ENCODE peak calls at places on chromosomes 7 and 10, in seven cellular contexts. One of them, this sample, is unnamed.

GRCh38 chr10:81040947-81041346 is 503.2 kb downstream of the SH2D4B start:
- DNase-seq in GM12891: no peak
- DNase-seq in NB4: no peak
- DNase-seq in tibial nerve: no peak
- DNase-seq in body of pancreas: no peak
- DNase-seq in HCT116: no peak
- DNase-seq in heart left ventricle: no peak
- DNase-seq in this sample: no peak

GRCh38 chr7:19144661-19145428 is at the start of gene FERD3L:
- DNase-seq in body of pancreas: no peak
- DNase-seq in GM12891: no peak
- DNase-seq in tibial nerve: no peak
- DNase-seq in HCT116: no peak
- DNase-seq in NB4: no peak
- DNase-seq in heart left ventricle: no peak
- DNase-seq in this sample: no peak

GRCh38 chr10:114477285-114477684 is 73.0 kb upstream of the AFAP1L2 start:
- DNase-seq in tibial nerve: peak
- DNase-seq in HCT116: no peak
- DNase-seq in NB4: no peak
- DNase-seq in body of pancreas: peak
- DNase-seq in GM12891: no peak
- DNase-seq in heart left ventricle: peak
- DNase-seq in this sample: no peak

GRCh38 chr7:150722403-150723065 is 6.1 kb downstream of the GIMAP1 start:
- DNase-seq in HCT116: no peak
- DNase-seq in body of pancreas: no peak
- DNase-seq in heart left ventricle: no peak
- DNase-seq in GM12891: no peak
- DNase-seq in NB4: no peak
- DNase-seq in tibial nerve: no peak
- DNase-seq in this sample: no peak

GRCh38 chr7:148367701-148368475 is 222.7 kb upstream of the C7orf33 start:
- DNase-seq in HCT116: no peak
- DNase-seq in NB4: no peak
- DNase-seq in body of pancreas: no peak
- DNase-seq in GM12891: no peak
- DNase-seq in tibial nerve: no peak
- DNase-seq in heart left ventricle: no peak
- DNase-seq in this sample: no peak

GRCh38 chr7:43669286-43670081 is 59.8 kb downstream of the COA1 start:
- DNase-seq in body of pancreas: no peak
- DNase-seq in GM12891: no peak
- DNase-seq in tibial nerve: no peak
- DNase-seq in heart left ventricle: no peak
- DNase-seq in HCT116: no peak
- DNase-seq in NB4: no peak
- DNase-seq in this sample: no peak

GRCh38 chr7:13829231-13829630 is 160.2 kb downstream of the ETV1 start:
- DNase-seq in GM12891: no peak
- DNase-seq in tibial nerve: no peak
- DNase-seq in HCT116: no peak
- DNase-seq in body of pancreas: no peak
- DNase-seq in NB4: no peak
- DNase-seq in heart left ventricle: no peak
- DNase-seq in this sample: no peak

GRCh38 chr7:25774675-25775074 is 377.3 kb upstream of the NFE2L3 start:
- DNase-seq in body of pancreas: no peak
- DNase-seq in tibial nerve: no peak
- DNase-seq in HCT116: no peak
- DNase-seq in GM12891: no peak
- DNase-seq in NB4: no peak
- DNase-seq in heart left ventricle: no peak
- DNase-seq in this sample: no peak

GRCh38 chr7:36765605-36766004 is 41.3 kb upstream of the AOAH start:
- DNase-seq in GM12891: no peak
- DNase-seq in HCT116: peak
- DNase-seq in heart left ventricle: no peak
- DNase-seq in NB4: peak
- DNase-seq in body of pancreas: no peak
- DNase-seq in tibial nerve: no peak
- DNase-seq in this sample: no peak

GRCh38 chr10:61900829-61901783 is at the start of gene ARID5B:
- DNase-seq in GM12891: no peak
- DNase-seq in tibial nerve: peak
- DNase-seq in body of pancreas: peak
- DNase-seq in heart left ventricle: peak
- DNase-seq in NB4: peak
- DNase-seq in HCT116: peak
- DNase-seq in this sample: peak

GRCh38 chr7:76303057-76303828 is 770 bp downstream of the HSPB1 start:
- DNase-seq in heart left ventricle: peak
- DNase-seq in tibial nerve: peak
- DNase-seq in body of pancreas: peak
- DNase-seq in GM12891: peak
- DNase-seq in NB4: peak
- DNase-seq in HCT116: peak
- DNase-seq in this sample: peak
- TF ChIP-seq POLR2A in heart left ventricle: no peak
- TF ChIP-seq POLR2A in tibial nerve: peak
- TF ChIP-seq POLR2A in body of pancreas: peak
- TF ChIP-seq POLR2A in GM12891: no peak
- TF ChIP-seq POLR2A in NB4: peak
- TF ChIP-seq POLR2A in HCT116: no peak
- TF ChIP-seq POLR2A in this sample: no peak

GRCh38 chr10:13351340-13351915 is 3.3 kb upstream of the SEPHS1 start:
- DNase-seq in tibial nerve: no peak
- DNase-seq in NB4: no peak
- DNase-seq in body of pancreas: no peak
- DNase-seq in heart left ventricle: no peak
- DNase-seq in HCT116: no peak
- DNase-seq in GM12891: no peak
- DNase-seq in this sample: no peak
- TF ChIP-seq POLR2A in tibial nerve: no peak
- TF ChIP-seq POLR2A in NB4: no peak
- TF ChIP-seq POLR2A in body of pancreas: no peak
- TF ChIP-seq POLR2A in heart left ventricle: no peak
- TF ChIP-seq POLR2A in HCT116: no peak
- TF ChIP-seq POLR2A in GM12891: no peak
- TF ChIP-seq POLR2A in this sample: no peak

DNA sequence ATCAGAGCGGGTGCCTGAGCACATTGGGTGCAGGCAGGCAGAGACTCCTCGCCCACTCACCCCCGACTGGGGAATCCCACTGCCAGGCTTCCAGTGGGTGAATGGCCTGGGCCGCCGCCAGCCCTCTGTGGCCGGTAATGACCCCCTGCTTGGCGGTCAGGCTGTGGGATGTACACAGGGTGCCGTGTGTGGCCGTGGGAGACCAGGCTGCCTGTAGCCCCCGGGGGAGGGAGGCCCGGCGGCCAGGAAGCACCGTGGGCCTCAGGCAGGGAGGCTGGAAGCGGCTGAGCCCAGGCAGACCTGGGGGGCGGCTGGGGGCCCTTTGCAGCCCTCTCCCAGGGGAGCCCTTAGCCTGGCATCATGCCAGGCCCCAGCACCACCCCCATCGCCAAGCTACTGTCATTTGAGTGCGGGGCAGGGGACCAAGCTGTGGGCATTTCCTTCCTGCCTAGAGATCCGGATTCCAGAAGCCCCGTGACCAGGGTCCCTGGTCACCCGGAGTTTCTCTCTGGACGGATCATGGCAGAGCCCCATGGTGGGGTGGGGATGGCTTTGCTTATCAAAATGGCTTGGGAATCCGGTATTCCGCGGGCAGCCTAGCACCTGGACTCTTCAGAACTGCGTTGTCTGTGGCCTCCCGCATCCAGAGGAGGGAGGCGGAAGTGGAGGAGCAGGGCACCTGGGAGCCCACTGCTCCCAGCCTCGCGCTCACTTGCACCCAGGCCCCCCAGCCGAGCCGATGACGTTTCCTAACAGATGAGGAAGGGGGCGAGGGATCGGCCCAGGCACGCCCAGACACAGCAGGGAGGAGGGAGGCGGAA is 1.1 kb downstream of the TTYH3 start:
- DNase-seq in NB4: peak
- DNase-seq in HCT116: peak
- DNase-seq in tibial nerve: peak
- DNase-seq in GM12891: no peak
- DNase-seq in body of pancreas: peak
- DNase-seq in heart left ventricle: peak
- DNase-seq in this sample: peak
- TF ChIP-seq POLR2A in NB4: no peak
- TF ChIP-seq POLR2A in HCT116: no peak
- TF ChIP-seq POLR2A in tibial nerve: peak
- TF ChIP-seq POLR2A in GM12891: no peak
- TF ChIP-seq POLR2A in body of pancreas: peak
- TF ChIP-seq POLR2A in heart left ventricle: no peak
- TF ChIP-seq POLR2A in this sample: no peak

DNA sequence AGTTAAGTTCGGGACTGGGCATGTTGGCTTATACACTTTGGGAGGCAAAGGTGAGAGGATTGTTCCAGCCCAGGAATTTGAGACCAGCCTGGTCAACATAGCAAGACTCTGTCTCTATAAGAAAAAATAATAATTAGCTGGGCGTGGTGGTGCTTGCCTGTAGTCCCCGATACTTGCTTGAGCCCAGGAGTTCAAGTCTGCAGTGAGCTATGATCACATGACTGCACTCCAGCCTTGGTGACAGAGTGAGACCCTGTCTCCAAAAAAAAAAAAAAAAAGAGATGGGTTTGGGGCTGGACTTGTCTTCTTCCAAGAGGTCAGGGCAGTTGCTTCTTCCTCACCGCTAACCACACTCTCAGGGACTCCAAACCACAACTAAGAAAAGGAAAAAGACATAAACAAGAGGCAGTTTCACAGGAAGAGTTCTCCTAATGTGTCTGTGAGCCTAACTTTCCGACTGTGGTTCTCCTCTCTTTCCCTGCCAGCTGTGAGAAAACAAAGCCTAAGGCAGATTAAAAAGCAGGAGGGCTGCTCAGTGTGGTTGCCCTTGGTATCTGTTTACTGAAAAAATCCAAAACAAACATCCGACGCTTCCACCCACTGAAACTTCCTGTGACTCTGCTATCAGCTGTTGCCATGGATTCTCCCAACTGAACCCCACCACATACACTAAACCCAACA is 2.4 kb upstream of the SERPINE1 start:
- DNase-seq in body of pancreas: no peak
- DNase-seq in HCT116: no peak
- DNase-seq in tibial nerve: no peak
- DNase-seq in NB4: peak
- DNase-seq in GM12891: no peak
- DNase-seq in heart left ventricle: no peak
- DNase-seq in this sample: no peak
- TF ChIP-seq POLR2A in body of pancreas: no peak
- TF ChIP-seq POLR2A in HCT116: no peak
- TF ChIP-seq POLR2A in tibial nerve: no peak
- TF ChIP-seq POLR2A in NB4: no peak
- TF ChIP-seq POLR2A in GM12891: no peak
- TF ChIP-seq POLR2A in heart left ventricle: no peak
- TF ChIP-seq POLR2A in this sample: peak

GRCh38 chr10:93458821-93459257 is 23.3 kb downstream of the MYOF start:
- DNase-seq in GM12891: no peak
- DNase-seq in tibial nerve: peak
- DNase-seq in heart left ventricle: peak
- DNase-seq in HCT116: peak
- DNase-seq in NB4: peak
- DNase-seq in body of pancreas: peak
- DNase-seq in this sample: no peak
- TF ChIP-seq POLR2A in GM12891: no peak
- TF ChIP-seq POLR2A in tibial nerve: no peak
- TF ChIP-seq POLR2A in heart left ventricle: no peak
- TF ChIP-seq POLR2A in HCT116: no peak
- TF ChIP-seq POLR2A in NB4: no peak
- TF ChIP-seq POLR2A in body of pancreas: peak
- TF ChIP-seq POLR2A in this sample: no peak

DNA sequence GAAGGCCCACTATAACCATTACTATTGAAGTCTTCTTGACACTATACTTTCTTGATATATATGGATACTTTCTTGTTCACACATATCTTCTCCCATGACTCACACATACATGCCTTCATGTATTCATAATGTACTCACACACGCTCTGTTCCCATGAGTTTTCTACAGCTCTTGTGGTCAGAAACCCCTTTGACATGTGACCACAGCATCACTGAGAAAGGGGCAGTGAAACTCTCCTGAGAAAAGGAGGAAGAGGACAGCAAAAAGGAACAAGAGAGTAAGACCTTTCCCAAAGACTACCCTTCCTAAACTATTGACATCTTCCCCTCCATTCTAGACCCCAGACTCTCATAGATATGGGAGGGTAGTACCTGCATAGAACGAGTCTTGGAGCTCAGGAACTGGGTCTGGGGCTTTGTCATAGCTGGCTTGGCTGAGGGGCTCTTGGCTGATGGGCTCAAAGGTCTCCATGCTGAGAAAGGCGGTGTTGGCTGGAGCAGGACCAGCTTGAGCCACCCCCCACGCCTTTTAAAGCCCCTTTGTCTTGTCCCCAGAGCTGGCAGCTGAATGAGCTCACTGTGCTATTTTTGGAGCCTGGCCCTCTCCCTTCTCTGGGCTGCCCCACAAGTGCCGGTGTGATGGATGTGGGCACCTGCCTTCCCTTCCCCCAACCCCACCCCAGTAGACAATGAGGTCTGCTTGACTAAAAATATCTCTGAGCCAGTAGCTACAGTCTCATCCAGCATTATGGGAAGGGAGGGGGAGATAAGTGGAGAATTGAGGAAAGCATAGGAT is 5.1 kb downstream of the SYNPO2L start:
- DNase-seq in GM12891: no peak
- DNase-seq in HCT116: no peak
- DNase-seq in tibial nerve: no peak
- DNase-seq in heart left ventricle: peak
- DNase-seq in body of pancreas: no peak
- DNase-seq in NB4: peak
- DNase-seq in this sample: no peak
- TF ChIP-seq POLR2A in GM12891: peak
- TF ChIP-seq POLR2A in HCT116: no peak
- TF ChIP-seq POLR2A in tibial nerve: no peak
- TF ChIP-seq POLR2A in heart left ventricle: no peak
- TF ChIP-seq POLR2A in body of pancreas: no peak
- TF ChIP-seq POLR2A in NB4: no peak
- TF ChIP-seq POLR2A in this sample: no peak

GRCh38 chr10:14782691-14783363 is 8.1 kb upstream of the FAM107B start:
- DNase-seq in NB4: no peak
- DNase-seq in tibial nerve: no peak
- DNase-seq in HCT116: peak
- DNase-seq in GM12891: no peak
- DNase-seq in body of pancreas: no peak
- DNase-seq in heart left ventricle: no peak
- DNase-seq in this sample: no peak
- TF ChIP-seq POLR2A in NB4: no peak
- TF ChIP-seq POLR2A in tibial nerve: no peak
- TF ChIP-seq POLR2A in HCT116: no peak
- TF ChIP-seq POLR2A in GM12891: no peak
- TF ChIP-seq POLR2A in body of pancreas: no peak
- TF ChIP-seq POLR2A in heart left ventricle: no peak
- TF ChIP-seq POLR2A in this sample: no peak